ENCODE peak calls at places on chromosomes 3 and 15, in ten cellular contexts. One of them, this sample, is unnamed.

GRCh38 chr3:110296885-110297284 is 774.7 kb upstream of the NECTIN3 start:
- DNase-seq in vagina: no peak
- DNase-seq in lower leg skin: no peak
- DNase-seq in uterus: no peak
- DNase-seq in transverse colon: no peak
- DNase-seq in adrenal gland: no peak
- DNase-seq in Peyer's patch: no peak
- DNase-seq in ovary: no peak
- DNase-seq in H54: no peak
- DNase-seq in spleen: no peak
- DNase-seq in this sample: no peak

GRCh38 chr15:20340331-20340811 is 201.2 kb downstream of the GOLGA6L6 start:
- DNase-seq in vagina: peak
- DNase-seq in lower leg skin: peak
- DNase-seq in uterus: peak
- DNase-seq in transverse colon: no peak
- DNase-seq in adrenal gland: peak
- DNase-seq in Peyer's patch: peak
- DNase-seq in ovary: peak
- DNase-seq in H54: no peak
- DNase-seq in spleen: peak
- DNase-seq in this sample: peak

GRCh38 chr3:85567074-85567676 is 608.4 kb downstream of the CADM2 start:
- DNase-seq in vagina: no peak
- DNase-seq in lower leg skin: no peak
- DNase-seq in uterus: no peak
- DNase-seq in transverse colon: peak
- DNase-seq in adrenal gland: peak
- DNase-seq in Peyer's patch: no peak
- DNase-seq in ovary: no peak
- DNase-seq in H54: peak
- DNase-seq in spleen: no peak
- DNase-seq in this sample: peak

GRCh38 chr3:98263944-98264343 is at the start of gene OR5H6:
- DNase-seq in vagina: no peak
- DNase-seq in lower leg skin: no peak
- DNase-seq in uterus: no peak
- DNase-seq in transverse colon: no peak
- DNase-seq in adrenal gland: no peak
- DNase-seq in Peyer's patch: no peak
- DNase-seq in ovary: no peak
- DNase-seq in H54: no peak
- DNase-seq in spleen: no peak
- DNase-seq in this sample: no peak

GRCh38 chr3:26652157-26652556 is 29.6 kb downstream of the LRRC3B start:
- DNase-seq in vagina: no peak
- DNase-seq in lower leg skin: peak
- DNase-seq in uterus: no peak
- DNase-seq in transverse colon: no peak
- DNase-seq in adrenal gland: no peak
- DNase-seq in Peyer's patch: no peak
- DNase-seq in ovary: no peak
- DNase-seq in H54: no peak
- DNase-seq in spleen: no peak
- DNase-seq in this sample: no peak

GRCh38 chr3:51434746-51435323 is 43.8 kb downstream of the RBM15B start:
- DNase-seq in vagina: no peak
- DNase-seq in lower leg skin: no peak
- DNase-seq in uterus: peak
- DNase-seq in transverse colon: peak
- DNase-seq in adrenal gland: peak
- DNase-seq in Peyer's patch: no peak
- DNase-seq in ovary: no peak
- DNase-seq in H54: peak
- DNase-seq in spleen: no peak
- DNase-seq in this sample: peak

GRCh38 chr3:58260261-58260731 is 22.7 kb downstream of the ABHD6 start:
- DNase-seq in vagina: no peak
- DNase-seq in lower leg skin: no peak
- DNase-seq in uterus: no peak
- DNase-seq in transverse colon: no peak
- DNase-seq in adrenal gland: no peak
- DNase-seq in Peyer's patch: no peak
- DNase-seq in ovary: no peak
- DNase-seq in H54: peak
- DNase-seq in spleen: no peak
- DNase-seq in this sample: no peak

GRCh38 chr15:68372291-68372811 is 59.6 kb downstream of the ITGA11 start:
- DNase-seq in vagina: no peak
- DNase-seq in lower leg skin: peak
- DNase-seq in uterus: peak
- DNase-seq in transverse colon: no peak
- DNase-seq in adrenal gland: no peak
- DNase-seq in Peyer's patch: no peak
- DNase-seq in ovary: no peak
- DNase-seq in H54: peak
- DNase-seq in spleen: no peak
- DNase-seq in this sample: peak

GRCh38 chr15:32643907-32644445 is 2.5 kb downstream of the SCG5 start:
- DNase-seq in vagina: no peak
- DNase-seq in lower leg skin: no peak
- DNase-seq in uterus: no peak
- DNase-seq in transverse colon: no peak
- DNase-seq in adrenal gland: no peak
- DNase-seq in Peyer's patch: no peak
- DNase-seq in ovary: no peak
- DNase-seq in H54: no peak
- DNase-seq in spleen: no peak
- DNase-seq in this sample: no peak

GRCh38 chr3:125146601-125147490 is 65.7 kb downstream of the SLC12A8 start:
- DNase-seq in vagina: no peak
- DNase-seq in lower leg skin: no peak
- DNase-seq in uterus: no peak
- DNase-seq in transverse colon: no peak
- DNase-seq in adrenal gland: peak
- DNase-seq in Peyer's patch: no peak
- DNase-seq in ovary: no peak
- DNase-seq in H54: no peak
- DNase-seq in spleen: peak
- DNase-seq in this sample: peak
- TF ChIP-seq POLR2A in vagina: no peak
- TF ChIP-seq POLR2A in lower leg skin: no peak
- TF ChIP-seq POLR2A in uterus: no peak
- TF ChIP-seq POLR2A in transverse colon: no peak
- TF ChIP-seq POLR2A in adrenal gland: no peak
- TF ChIP-seq POLR2A in Peyer's patch: no peak
- TF ChIP-seq POLR2A in ovary: no peak
- TF ChIP-seq POLR2A in H54: no peak
- TF ChIP-seq POLR2A in spleen: no peak
- TF ChIP-seq POLR2A in this sample: no peak

GRCh38 chr3:34140606-34141005 is 342.2 kb downstream of the PDCD6IP start:
- DNase-seq in vagina: no peak
- DNase-seq in lower leg skin: no peak
- DNase-seq in uterus: no peak
- DNase-seq in transverse colon: no peak
- DNase-seq in adrenal gland: no peak
- DNase-seq in Peyer's patch: no peak
- DNase-seq in ovary: no peak
- DNase-seq in H54: no peak
- DNase-seq in spleen: no peak
- DNase-seq in this sample: no peak
- TF ChIP-seq POLR2A in vagina: no peak
- TF ChIP-seq POLR2A in lower leg skin: no peak
- TF ChIP-seq POLR2A in uterus: no peak
- TF ChIP-seq POLR2A in transverse colon: no peak
- TF ChIP-seq POLR2A in adrenal gland: no peak
- TF ChIP-seq POLR2A in Peyer's patch: no peak
- TF ChIP-seq POLR2A in ovary: no peak
- TF ChIP-seq POLR2A in H54: no peak
- TF ChIP-seq POLR2A in spleen: no peak
- TF ChIP-seq POLR2A in this sample: no peak

GRCh38 chr3:129257609-129258008 is 8.2 kb downstream of the COPG1 start:
- DNase-seq in vagina: no peak
- DNase-seq in lower leg skin: no peak
- DNase-seq in uterus: no peak
- DNase-seq in transverse colon: no peak
- DNase-seq in adrenal gland: no peak
- DNase-seq in Peyer's patch: no peak
- DNase-seq in ovary: no peak
- DNase-seq in H54: no peak
- DNase-seq in spleen: peak
- DNase-seq in this sample: no peak

GRCh38 chr3:129263161-129263910 is 13.9 kb downstream of the COPG1 start:
- DNase-seq in vagina: no peak
- DNase-seq in lower leg skin: peak
- DNase-seq in uterus: no peak
- DNase-seq in transverse colon: no peak
- DNase-seq in adrenal gland: no peak
- DNase-seq in Peyer's patch: no peak
- DNase-seq in ovary: no peak
- DNase-seq in H54: no peak
- DNase-seq in spleen: peak
- DNase-seq in this sample: no peak

GRCh38 chr3:129261850-129262249 is 12.4 kb downstream of the COPG1 start:
- DNase-seq in vagina: no peak
- DNase-seq in lower leg skin: no peak
- DNase-seq in uterus: no peak
- DNase-seq in transverse colon: no peak
- DNase-seq in adrenal gland: no peak
- DNase-seq in Peyer's patch: no peak
- DNase-seq in ovary: no peak
- DNase-seq in H54: no peak
- DNase-seq in spleen: no peak
- DNase-seq in this sample: no peak

GRCh38 chr3:129260606-129261005 is 11.2 kb downstream of the COPG1 start:
- DNase-seq in vagina: no peak
- DNase-seq in lower leg skin: no peak
- DNase-seq in uterus: no peak
- DNase-seq in transverse colon: no peak
- DNase-seq in adrenal gland: no peak
- DNase-seq in Peyer's patch: no peak
- DNase-seq in ovary: no peak
- DNase-seq in H54: no peak
- DNase-seq in spleen: peak
- DNase-seq in this sample: no peak

DNA sequence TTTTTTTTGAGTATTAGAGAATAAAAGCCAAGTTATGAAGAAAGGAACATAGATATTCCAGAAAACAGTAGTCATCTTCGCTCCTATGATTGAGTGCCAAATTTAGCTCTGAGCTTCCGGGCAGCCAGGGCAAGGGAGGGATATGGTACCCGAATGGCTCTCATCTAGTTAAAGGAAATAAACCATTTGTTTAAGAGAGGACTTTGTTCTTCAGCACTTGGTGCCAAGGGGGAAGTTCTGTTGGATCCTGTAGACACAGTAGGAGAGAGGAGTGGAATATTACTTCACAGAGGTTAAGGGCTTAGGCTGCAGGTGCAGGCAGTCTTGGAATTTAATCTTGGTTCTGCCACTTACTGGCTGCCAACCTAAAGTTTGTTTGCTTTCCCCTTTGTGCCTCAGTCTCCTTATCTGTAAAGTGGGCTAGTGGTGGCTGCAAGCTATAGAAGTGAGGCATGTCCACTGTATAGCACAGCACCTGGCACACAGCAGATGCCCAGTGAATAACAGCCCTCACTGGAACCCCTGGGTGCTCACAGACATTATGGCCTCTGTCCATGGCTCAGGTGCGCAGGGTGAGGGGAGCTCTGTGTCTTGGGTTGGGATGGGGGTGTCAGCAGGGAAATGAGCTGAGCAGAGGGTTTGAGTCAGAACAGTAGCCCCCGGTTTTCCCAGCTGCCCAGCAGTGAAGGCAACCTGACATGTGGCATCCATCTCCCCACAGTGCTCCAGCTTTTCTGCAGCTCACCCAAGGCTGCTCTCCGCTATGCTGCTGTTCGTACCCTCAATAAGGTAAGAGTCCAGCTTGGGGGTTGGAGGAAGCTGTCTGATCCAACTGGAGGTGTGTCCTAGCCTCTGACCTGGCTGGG is 10.4 kb downstream of the COPG1 start:
- DNase-seq in vagina: no peak
- DNase-seq in lower leg skin: no peak
- DNase-seq in uterus: no peak
- DNase-seq in transverse colon: peak
- DNase-seq in adrenal gland: no peak
- DNase-seq in Peyer's patch: no peak
- DNase-seq in ovary: no peak
- DNase-seq in H54: no peak
- DNase-seq in spleen: peak
- DNase-seq in this sample: no peak
- TF ChIP-seq POLR2A in vagina: no peak
- TF ChIP-seq POLR2A in lower leg skin: no peak
- TF ChIP-seq POLR2A in uterus: no peak
- TF ChIP-seq POLR2A in transverse colon: no peak
- TF ChIP-seq POLR2A in adrenal gland: no peak
- TF ChIP-seq POLR2A in Peyer's patch: no peak
- TF ChIP-seq POLR2A in ovary: no peak
- TF ChIP-seq POLR2A in H54: no peak
- TF ChIP-seq POLR2A in spleen: no peak
- TF ChIP-seq POLR2A in this sample: no peak

DNA sequence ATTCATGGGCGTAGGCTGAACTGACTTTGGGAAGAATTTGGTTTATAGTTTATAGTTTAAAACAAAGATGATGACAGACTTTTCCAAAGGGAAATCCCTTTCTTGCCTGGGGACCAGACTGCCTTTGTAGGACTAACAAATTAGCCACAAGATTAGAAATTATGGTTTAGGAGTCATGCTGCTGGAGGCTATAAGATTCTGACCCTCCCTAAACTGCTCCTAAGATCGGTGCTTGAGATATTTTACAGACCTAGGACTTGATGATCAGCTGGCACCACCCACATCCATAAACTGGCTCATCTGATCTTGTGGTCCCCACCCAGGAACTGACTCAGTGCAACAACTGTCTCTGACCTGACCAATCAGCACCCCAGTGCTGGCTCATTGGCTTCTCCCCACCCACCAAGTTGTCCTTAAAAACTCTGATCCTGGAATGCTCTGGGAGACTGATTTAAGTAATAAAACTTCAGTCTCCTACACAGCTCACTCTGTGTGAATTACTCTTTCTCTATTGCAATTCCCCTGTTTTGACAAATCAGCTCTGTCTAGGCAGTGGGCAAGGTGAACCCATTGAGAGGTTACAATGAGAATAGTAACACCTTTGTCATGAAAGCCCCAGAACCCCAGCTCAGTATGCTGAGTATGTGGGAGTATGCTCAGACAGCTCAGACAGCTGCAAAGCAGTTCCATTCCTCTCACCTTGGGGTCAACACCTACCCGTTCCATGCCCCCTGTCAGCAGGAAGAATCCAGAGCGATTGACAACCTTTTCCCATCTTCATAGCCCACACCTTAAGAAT is 51.6 kb upstream of the C15orf39 start:
- DNase-seq in vagina: no peak
- DNase-seq in lower leg skin: peak
- DNase-seq in uterus: no peak
- DNase-seq in transverse colon: peak
- DNase-seq in adrenal gland: no peak
- DNase-seq in Peyer's patch: no peak
- DNase-seq in ovary: no peak
- DNase-seq in H54: no peak
- DNase-seq in spleen: no peak
- DNase-seq in this sample: no peak
- TF ChIP-seq POLR2A in vagina: no peak
- TF ChIP-seq POLR2A in lower leg skin: no peak
- TF ChIP-seq POLR2A in uterus: no peak
- TF ChIP-seq POLR2A in transverse colon: no peak
- TF ChIP-seq POLR2A in adrenal gland: no peak
- TF ChIP-seq POLR2A in Peyer's patch: no peak
- TF ChIP-seq POLR2A in ovary: no peak
- TF ChIP-seq POLR2A in H54: no peak
- TF ChIP-seq POLR2A in spleen: no peak
- TF ChIP-seq POLR2A in this sample: no peak

GRCh38 chr3:4985330-4986174 is 6.3 kb downstream of the BHLHE40 start:
- DNase-seq in vagina: no peak
- DNase-seq in lower leg skin: no peak
- DNase-seq in uterus: peak
- DNase-seq in transverse colon: no peak
- DNase-seq in adrenal gland: peak
- DNase-seq in Peyer's patch: no peak
- DNase-seq in ovary: peak
- DNase-seq in H54: no peak
- DNase-seq in spleen: no peak
- DNase-seq in this sample: peak
- TF ChIP-seq POLR2A in vagina: no peak
- TF ChIP-seq POLR2A in lower leg skin: no peak
- TF ChIP-seq POLR2A in uterus: no peak
- TF ChIP-seq POLR2A in transverse colon: no peak
- TF ChIP-seq POLR2A in adrenal gland: peak
- TF ChIP-seq POLR2A in Peyer's patch: no peak
- TF ChIP-seq POLR2A in ovary: no peak
- TF ChIP-seq POLR2A in H54: peak
- TF ChIP-seq POLR2A in spleen: no peak
- TF ChIP-seq POLR2A in this sample: no peak

This sample was measured in thyroid gland.